ENCODE peak calls at places on chromosome 11, in five cellular contexts. S, X, G, R and E are unnamed samples.

GRCh38 chr11:114291847-114292680 is 4.1 kb upstream of the NNMT start:
- DNase-seq in S (no peak), X (no peak), G (peak; percentile 92), R (no peak), E (peak; percentile 89)

GRCh38 chr11:91173701-91174100 is 950.9 kb upstream of the CHORDC1 start:
- DNase-seq in S (no peak), X (no peak), G (no peak), R (no peak), E (peak; percentile 4)

GRCh38 chr11:82980292-82980691 is 78.8 kb downstream of the DDIAS start:
- DNase-seq in S (no peak), X (no peak), G (peak; percentile 67), R (no peak), E (peak; percentile 5)

GRCh38 chr11:46698597-46698996 is 1.8 kb downstream of the ARHGAP1 start:
- DNase-seq in S (no peak), X (no peak), G (no peak), R (no peak), E (no peak)

GRCh38 chr11:64291746-64292457 is 800 bp downstream of the KCNK4 start:
- DNase-seq in S (no peak), X (no peak), G (no peak), R (no peak), E (no peak)

GRCh38 chr11:92249156-92249753 is 24.6 kb downstream of the FAT3 start:
- DNase-seq in S (no peak), X (no peak), G (no peak), R (no peak), E (no peak)

GRCh38 chr11:92332986-92333385 is 108.4 kb downstream of the FAT3 start:
- DNase-seq in S (no peak), X (no peak), G (no peak), R (no peak), E (no peak)

GRCh38 chr11:69902337-69902736 is 83.1 kb upstream of the FGF3 start:
- DNase-seq in S (no peak), X (no peak), G (no peak), R (no peak), E (no peak)

GRCh38 chr11:132586801-132587200 is 945.5 kb downstream of the OPCML start:
- DNase-seq in S (no peak), X (no peak), G (no peak), R (no peak), E (peak; percentile 15)
- TF ChIP-seq CTCF in S (no peak), X (no peak), G (no peak), R (no peak), E (no peak)

DNA sequence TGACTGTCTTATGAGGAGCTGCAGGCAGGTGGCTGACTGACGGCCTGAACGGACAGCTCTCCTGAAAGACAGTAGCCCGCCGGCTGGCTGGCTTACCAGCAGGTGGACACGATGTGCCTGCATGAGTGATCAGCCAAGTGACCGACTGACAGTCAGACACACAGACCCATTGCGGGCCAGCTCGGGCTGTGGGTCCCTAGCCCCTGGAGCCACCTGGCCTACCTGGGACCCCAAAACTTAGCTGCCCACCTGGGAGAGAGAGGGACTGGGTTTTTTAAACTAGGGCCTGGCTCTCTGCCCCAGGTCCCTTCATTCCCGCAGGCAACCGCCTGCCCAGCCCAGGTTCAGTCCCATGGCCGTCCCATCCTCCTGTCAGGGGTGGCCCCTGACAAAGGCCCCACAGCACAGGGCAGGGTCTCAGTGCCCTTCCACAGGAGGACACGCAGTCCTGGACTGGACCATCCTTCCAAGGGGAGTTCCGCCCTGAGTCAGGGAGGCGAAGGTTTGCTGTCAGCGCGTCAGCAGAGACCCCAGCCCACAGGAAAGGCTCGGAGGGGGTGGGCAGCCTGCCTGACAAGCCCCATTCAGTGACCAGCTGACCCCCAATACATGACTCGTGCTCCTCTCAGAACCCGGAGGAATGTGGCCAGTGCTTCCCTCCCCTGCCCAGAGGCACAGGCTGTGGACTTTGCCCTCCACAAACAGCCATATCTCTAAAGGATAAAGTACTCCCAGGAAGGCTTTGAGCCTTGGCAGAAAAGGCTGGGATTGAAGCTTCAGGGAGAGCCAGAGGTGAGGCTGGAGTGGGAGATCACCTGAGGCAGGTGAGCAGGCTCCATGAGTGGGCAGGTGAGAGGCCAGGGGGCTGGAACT is 8.4 kb downstream of the SLCO2B1 start:
- DNase-seq in S (no peak), X (peak; percentile 79), G (no peak), R (no peak), E (no peak)
- TF ChIP-seq CTCF in S (no peak), X (no peak), G (no peak), R (no peak), E (no peak)

GRCh38 chr11:131809203-131809948 is 439.0 kb downstream of the NTM start:
- DNase-seq in S (no peak), X (no peak), G (peak; percentile 32), R (no peak), E (no peak)

GRCh38 chr11:131810511-131810910 is 440.1 kb downstream of the NTM start:
- DNase-seq in S (no peak), X (no peak), G (peak; percentile 14), R (no peak), E (no peak)

GRCh38 chr11:131807876-131808275 is 437.5 kb downstream of the NTM start:
- DNase-seq in S (no peak), X (no peak), G (no peak), R (no peak), E (no peak)

GRCh38 chr11:131811380-131811779 is 441.0 kb downstream of the NTM start:
- DNase-seq in S (no peak), X (no peak), G (no peak), R (no peak), E (no peak)

GRCh38 chr11:131808466-131808865 is 438.1 kb downstream of the NTM start:
- DNase-seq in S (no peak), X (no peak), G (no peak), R (no peak), E (no peak)
- TF ChIP-seq CTCF in S (no peak), X (no peak), G (no peak), R (no peak), E (no peak)

GRCh38 chr11:68685656-68686380 is 1.5 kb downstream of the GAL start:
- DNase-seq in S (no peak), X (no peak), G (no peak), R (no peak), E (no peak)

GRCh38 chr11:68689737-68690625 is 5.6 kb downstream of the GAL start:
- DNase-seq in S (no peak), X (no peak), G (no peak), R (no peak), E (no peak)

GRCh38 chr11:68688881-68689280 is 4.5 kb downstream of the GAL start:
- DNase-seq in S (no peak), X (no peak), G (no peak), R (no peak), E (no peak)

GRCh38 chr11:68686486-68686885 is 2.1 kb downstream of the GAL start:
- DNase-seq in S (no peak), X (no peak), G (no peak), R (no peak), E (no peak)

GRCh38 chr11:68687986-68688385 is 3.6 kb downstream of the GAL start:
- DNase-seq in S (no peak), X (no peak), G (no peak), R (no peak), E (no peak)
- TF ChIP-seq CTCF in S (no peak), X (no peak), G (no peak), R (no peak), E (no peak)

DNA sequence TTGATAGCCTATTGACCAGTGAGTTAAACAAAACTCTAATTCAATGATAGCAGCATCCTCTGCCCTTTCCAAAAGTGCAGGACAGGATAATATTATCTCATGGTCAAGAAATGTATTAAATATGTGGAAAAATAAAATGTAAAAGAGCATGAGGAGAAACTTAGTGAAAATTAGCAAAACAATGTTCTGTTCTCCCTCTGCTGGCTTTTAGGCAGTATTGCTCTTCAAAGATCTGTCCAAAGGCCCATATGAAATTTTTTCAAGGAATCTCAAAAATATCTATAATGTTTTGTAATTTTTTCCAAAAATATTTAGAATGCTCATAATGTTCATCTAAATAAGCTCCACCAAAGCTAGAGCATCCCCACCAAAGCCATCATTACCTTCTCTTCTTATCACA is 8.3 kb upstream of the ARL14EP start:
- DNase-seq in S (no peak), X (no peak), G (peak; percentile 35), R (no peak), E (no peak)
- TF ChIP-seq CTCF in S (peak; percentile 50), X (peak; percentile 13), G (peak; percentile 61), R (no peak), E (peak; percentile 59)

DNA sequence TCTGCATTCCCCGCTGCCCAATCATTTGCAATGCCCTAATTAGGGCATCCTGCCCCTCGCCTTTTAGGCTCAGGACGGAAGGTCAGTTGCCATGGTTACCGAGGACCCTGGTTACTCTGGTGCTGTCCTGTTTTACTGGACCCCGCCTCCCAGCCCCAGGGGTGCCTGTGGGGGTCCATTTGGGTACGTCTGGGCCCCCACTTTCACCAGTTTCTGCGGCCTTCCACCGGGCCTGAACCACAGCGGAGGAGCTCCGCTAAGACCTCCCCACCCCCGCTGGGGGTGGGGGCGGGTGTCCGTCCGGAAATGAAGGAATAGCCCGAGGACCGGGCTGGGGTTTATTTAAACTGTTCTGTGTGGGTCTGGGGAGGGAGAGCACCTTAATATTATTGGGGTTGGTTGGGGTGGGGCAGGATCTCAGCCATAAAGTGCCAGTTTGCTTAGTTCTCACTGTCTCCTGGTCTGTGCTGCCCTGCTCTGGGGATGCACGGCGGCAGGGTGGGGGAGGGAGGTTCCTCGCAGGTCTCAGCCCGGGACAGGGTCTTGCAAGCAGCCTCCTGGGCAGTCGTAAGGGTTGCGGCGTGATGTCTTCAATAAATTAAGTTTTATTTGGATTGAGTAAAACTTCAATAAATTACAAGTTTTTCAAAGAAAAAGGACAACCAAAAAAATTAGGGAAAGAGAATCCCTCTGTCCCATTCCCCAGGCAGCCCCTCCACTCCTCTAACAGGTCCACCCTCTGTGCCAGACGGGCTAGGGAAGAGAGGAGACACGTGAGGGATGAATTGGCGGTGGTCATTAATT is 5.3 kb downstream of the PHOX2A start:
- DNase-seq in S (no peak), X (no peak), G (no peak), R (no peak), E (no peak)
- TF ChIP-seq CTCF in S (no peak), X (peak; percentile 30), G (no peak), R (no peak), E (no peak)